ENCODE peak calls at places on chromosomes 1 and 21, in four cellular contexts. M is CD4-positive, alpha-beta T cell; Y is neural crest cell; U is cerebellar cortex. N is an unnamed sample.

GRCh38 chr1:53468374-53468773 is 9.2 kb downstream of the DMRTB1 start:
- DNase-seq in M (no peak), Y (no peak), U (no peak), N (no peak)

GRCh38 chr1:18101508-18101907 is 6.1 kb upstream of the IGSF21 start:
- DNase-seq in M (no peak), Y (no peak), U (no peak), N (no peak)

GRCh38 chr1:46223472-46223943 is 20.4 kb downstream of the LURAP1 start:
- DNase-seq in M (peak), Y (peak), U (peak), N (no peak)

GRCh38 chr1:180262628-180263488 is 32.8 kb downstream of the LHX4 start:
- DNase-seq in M (no peak), Y (no peak), U (no peak), N (no peak)

GRCh38 chr1:224173523-224173922 is 9.5 kb upstream of the DEGS1 start:
- DNase-seq in M (no peak), Y (no peak), U (no peak), N (no peak)

GRCh38 chr1:30713211-30713770 is 10.1 kb downstream of the MATN1 start:
- DNase-seq in M (no peak), Y (no peak), U (no peak), N (no peak)

GRCh38 chr1:55555971-55556370 is 340.8 kb upstream of the USP24 start:
- DNase-seq in M (no peak), Y (no peak), U (no peak), N (no peak)

GRCh38 chr1:53629101-53629691 is 109.8 kb downstream of the GLIS1 start:
- DNase-seq in M (no peak), Y (no peak), U (no peak), N (no peak)

GRCh38 chr1:162011337-162012012 is 12.2 kb downstream of the OLFML2B start:
- DNase-seq in M (no peak), Y (no peak), U (no peak), N (no peak)

GRCh38 chr1:227734858-227735780 is at the start of the genes JMJD4 and SNAP47:
- DNase-seq in M (peak), Y (peak), U (peak), N (peak)

GRCh38 chr21:36038701-36039497 is 21.4 kb downstream of the SETD4 start:
- DNase-seq in M (no peak), Y (no peak), U (no peak), N (no peak)

GRCh38 chr21:43850728-43851295 is 14.2 kb upstream of the AGPAT3 start:
- DNase-seq in M (no peak), Y (no peak), U (no peak), N (no peak)

GRCh38 chr21:34986561-34987533 is 62.3 kb downstream of the RUNX1 start:
- DNase-seq in M (peak), Y (no peak), U (no peak), N (no peak)

GRCh38 chr1:212062832-212063438 is 27.4 kb downstream of the DTL start:
- DNase-seq in M (no peak), Y (no peak), U (peak), N (no peak)

GRCh38 chr1:153629971-153630370 is 1.7 kb downstream of the S100A1 start:
- DNase-seq in M (no peak), Y (no peak), U (no peak), N (no peak)

GRCh38 chr1:238954865-238955264 is 431.5 kb upstream of the CHRM3 start:
- DNase-seq in M (no peak), Y (no peak), U (no peak), N (no peak)

GRCh38 chr1:161131721-161132409 is 602 bp downstream of the DEDD start:
- DNase-seq in M (no peak), Y (no peak), U (peak), N (peak)

GRCh38 chr1:235027862-235028250 is 100.8 kb downstream of the TOMM20 start:
- DNase-seq in M (no peak), Y (no peak), U (no peak), N (no peak)

GRCh38 chr1:183470961-183471747 is 1.1 kb upstream of the SMG7 start:
- DNase-seq in M (peak), Y (peak), U (peak), N (peak)

N was measured in upper lobe of left lung.